ENCODE peak calls at places on chromosomes 13 and 19, in four cellular contexts. One of them, this sample, is unnamed.
A peak's percentile ranks its signal among the peaks of the same experiment; 100 is the strongest.

GRCh38 chr19:35153701-35154534 is 617 bp upstream of the FXYD5 start:
- DNase-seq in NCI-H1105 treated with DMSO at 0.1 percent for 48 hours: peak; percentile 37
- DNase-seq in A549: peak; percentile 95
- DNase-seq in activated naive CD8-positive, alpha-beta T cell treated with anti-CD3 and anti-CD28 coated beads, Interleukin-2, amount 50 U/mL, for 24 hours: peak; percentile 81
- DNase-seq in this sample: peak; percentile 56

GRCh38 chr13:52010890-52011689 is at the start of gene ATP7B:
- DNase-seq in NCI-H1105 treated with DMSO at 0.1 percent for 48 hours: peak; percentile 10
- DNase-seq in activated naive CD8-positive, alpha-beta T cell treated with anti-CD3 and anti-CD28 coated beads, Interleukin-2, amount 50 U/mL, for 24 hours: peak; percentile 24
- DNase-seq in A549: peak; percentile 31
- DNase-seq in this sample: no peak

GRCh38 chr19:47158879-47159509 is 28.4 kb downstream of the SAE1 start:
- DNase-seq in NCI-H1105 treated with DMSO at 0.1 percent for 48 hours: no peak
- DNase-seq in activated naive CD8-positive, alpha-beta T cell treated with anti-CD3 and anti-CD28 coated beads, Interleukin-2, amount 50 U/mL, for 24 hours: no peak
- DNase-seq in A549: no peak
- DNase-seq in this sample: no peak

GRCh38 chr19:2636897-2637683 is 65.4 kb downstream of the GNG7 start:
- DNase-seq in A549: peak; percentile 67
- DNase-seq in NCI-H1105 treated with DMSO at 0.1 percent for 48 hours: peak; percentile 33
- DNase-seq in activated naive CD8-positive, alpha-beta T cell treated with anti-CD3 and anti-CD28 coated beads, Interleukin-2, amount 50 U/mL, for 24 hours: peak; percentile 80
- DNase-seq in this sample: peak; percentile 16

GRCh38 chr13:104837756-104838155 is 1697.7 kb downstream of the EFNB2 start:
- DNase-seq in activated naive CD8-positive, alpha-beta T cell treated with anti-CD3 and anti-CD28 coated beads, Interleukin-2, amount 50 U/mL, for 24 hours: no peak
- DNase-seq in NCI-H1105 treated with DMSO at 0.1 percent for 48 hours: no peak
- DNase-seq in A549: no peak
- DNase-seq in this sample: no peak

GRCh38 chr13:101520672-101521071 is 68.2 kb downstream of the ITGBL1 start:
- DNase-seq in A549: no peak
- DNase-seq in activated naive CD8-positive, alpha-beta T cell treated with anti-CD3 and anti-CD28 coated beads, Interleukin-2, amount 50 U/mL, for 24 hours: no peak
- DNase-seq in NCI-H1105 treated with DMSO at 0.1 percent for 48 hours: no peak
- DNase-seq in this sample: peak; percentile 46

GRCh38 chr13:102707465-102707864 is 12.6 kb upstream of the METTL21C start:
- DNase-seq in activated naive CD8-positive, alpha-beta T cell treated with anti-CD3 and anti-CD28 coated beads, Interleukin-2, amount 50 U/mL, for 24 hours: no peak
- DNase-seq in NCI-H1105 treated with DMSO at 0.1 percent for 48 hours: peak; percentile 79
- DNase-seq in A549: peak; percentile 8
- DNase-seq in this sample: no peak

GRCh38 chr19:13744179-13744578 is 20.1 kb upstream of the MRI1 start:
- DNase-seq in NCI-H1105 treated with DMSO at 0.1 percent for 48 hours: no peak
- DNase-seq in A549: no peak
- DNase-seq in activated naive CD8-positive, alpha-beta T cell treated with anti-CD3 and anti-CD28 coated beads, Interleukin-2, amount 50 U/mL, for 24 hours: no peak
- DNase-seq in this sample: no peak

GRCh38 chr19:1445932-1446712 is 3.8 kb upstream of the APC2 start:
- DNase-seq in A549: peak; percentile 67
- DNase-seq in NCI-H1105 treated with DMSO at 0.1 percent for 48 hours: peak; percentile 43
- DNase-seq in activated naive CD8-positive, alpha-beta T cell treated with anti-CD3 and anti-CD28 coated beads, Interleukin-2, amount 50 U/mL, for 24 hours: no peak
- DNase-seq in this sample: no peak

GRCh38 chr19:55251296-55252081 is 7.3 kb downstream of the PPP6R1 start:
- DNase-seq in A549: no peak
- DNase-seq in activated naive CD8-positive, alpha-beta T cell treated with anti-CD3 and anti-CD28 coated beads, Interleukin-2, amount 50 U/mL, for 24 hours: peak; percentile 60
- DNase-seq in NCI-H1105 treated with DMSO at 0.1 percent for 48 hours: no peak
- DNase-seq in this sample: peak; percentile 91

GRCh38 chr13:47798906-47799305 is 202.2 kb downstream of the SUCLA2 start:
- DNase-seq in NCI-H1105 treated with DMSO at 0.1 percent for 48 hours: no peak
- DNase-seq in activated naive CD8-positive, alpha-beta T cell treated with anti-CD3 and anti-CD28 coated beads, Interleukin-2, amount 50 U/mL, for 24 hours: no peak
- DNase-seq in A549: no peak
- DNase-seq in this sample: no peak

GRCh38 chr19:31351212-31352193 is 2.3 kb upstream of the TSHZ3 start:
- DNase-seq in A549: peak; percentile 46
- DNase-seq in NCI-H1105 treated with DMSO at 0.1 percent for 48 hours: peak; percentile 32
- DNase-seq in activated naive CD8-positive, alpha-beta T cell treated with anti-CD3 and anti-CD28 coated beads, Interleukin-2, amount 50 U/mL, for 24 hours: no peak
- DNase-seq in this sample: no peak

GRCh38 chr13:24279267-24279666 is 30.1 kb upstream of the C1QTNF9 start:
- DNase-seq in activated naive CD8-positive, alpha-beta T cell treated with anti-CD3 and anti-CD28 coated beads, Interleukin-2, amount 50 U/mL, for 24 hours: no peak
- DNase-seq in NCI-H1105 treated with DMSO at 0.1 percent for 48 hours: no peak
- DNase-seq in A549: no peak
- DNase-seq in this sample: no peak

GRCh38 chr13:103354189-103354588 is 288.0 kb upstream of the SLC10A2 start:
- DNase-seq in NCI-H1105 treated with DMSO at 0.1 percent for 48 hours: no peak
- DNase-seq in A549: no peak
- DNase-seq in activated naive CD8-positive, alpha-beta T cell treated with anti-CD3 and anti-CD28 coated beads, Interleukin-2, amount 50 U/mL, for 24 hours: no peak
- DNase-seq in this sample: no peak

GRCh38 chr13:26558074-26558805 is 757 bp downstream of the WASF3 start:
- DNase-seq in activated naive CD8-positive, alpha-beta T cell treated with anti-CD3 and anti-CD28 coated beads, Interleukin-2, amount 50 U/mL, for 24 hours: no peak
- DNase-seq in NCI-H1105 treated with DMSO at 0.1 percent for 48 hours: peak; percentile 6
- DNase-seq in A549: no peak
- DNase-seq in this sample: no peak

GRCh38 chr13:75173457-75174356 is 308.3 kb downstream of the TBC1D4 start:
- DNase-seq in activated naive CD8-positive, alpha-beta T cell treated with anti-CD3 and anti-CD28 coated beads, Interleukin-2, amount 50 U/mL, for 24 hours: no peak
- DNase-seq in A549: no peak
- DNase-seq in NCI-H1105 treated with DMSO at 0.1 percent for 48 hours: no peak
- DNase-seq in this sample: no peak

GRCh38 chr13:90308249-90308648 is 1039.2 kb upstream of the MIR17HG start:
- DNase-seq in A549: no peak
- DNase-seq in NCI-H1105 treated with DMSO at 0.1 percent for 48 hours: no peak
- DNase-seq in activated naive CD8-positive, alpha-beta T cell treated with anti-CD3 and anti-CD28 coated beads, Interleukin-2, amount 50 U/mL, for 24 hours: no peak
- DNase-seq in this sample: no peak

GRCh38 chr13:79409828-79410227 is 3.8 kb upstream of the RBM26 start:
- DNase-seq in activated naive CD8-positive, alpha-beta T cell treated with anti-CD3 and anti-CD28 coated beads, Interleukin-2, amount 50 U/mL, for 24 hours: no peak
- DNase-seq in A549: no peak
- DNase-seq in NCI-H1105 treated with DMSO at 0.1 percent for 48 hours: no peak
- DNase-seq in this sample: no peak

GRCh38 chr13:46899801-46900200 is 2.9 kb upstream of the HTR2A start:
- DNase-seq in NCI-H1105 treated with DMSO at 0.1 percent for 48 hours: no peak
- DNase-seq in activated naive CD8-positive, alpha-beta T cell treated with anti-CD3 and anti-CD28 coated beads, Interleukin-2, amount 50 U/mL, for 24 hours: no peak
- DNase-seq in A549: no peak
- DNase-seq in this sample: no peak

GRCh38 chr13:45167611-45168554 is 33.0 kb downstream of the KCTD4 start:
- DNase-seq in NCI-H1105 treated with DMSO at 0.1 percent for 48 hours: no peak
- DNase-seq in A549: peak; percentile 38
- DNase-seq in activated naive CD8-positive, alpha-beta T cell treated with anti-CD3 and anti-CD28 coated beads, Interleukin-2, amount 50 U/mL, for 24 hours: no peak
- DNase-seq in this sample: no peak

GRCh38 chr13:23354520-23354919 is 79.0 kb downstream of the SACS start:
- DNase-seq in NCI-H1105 treated with DMSO at 0.1 percent for 48 hours: no peak
- DNase-seq in activated naive CD8-positive, alpha-beta T cell treated with anti-CD3 and anti-CD28 coated beads, Interleukin-2, amount 50 U/mL, for 24 hours: no peak
- DNase-seq in A549: no peak
- DNase-seq in this sample: no peak

GRCh38 chr19:2824129-2824528 is 4.5 kb downstream of the ZNF554 start:
- DNase-seq in activated naive CD8-positive, alpha-beta T cell treated with anti-CD3 and anti-CD28 coated beads, Interleukin-2, amount 50 U/mL, for 24 hours: no peak
- DNase-seq in A549: no peak
- DNase-seq in NCI-H1105 treated with DMSO at 0.1 percent for 48 hours: no peak
- DNase-seq in this sample: no peak

GRCh38 chr13:21343659-21344058 is 115.4 kb downstream of the ZDHHC20 start:
- DNase-seq in activated naive CD8-positive, alpha-beta T cell treated with anti-CD3 and anti-CD28 coated beads, Interleukin-2, amount 50 U/mL, for 24 hours: no peak
- DNase-seq in A549: no peak
- DNase-seq in NCI-H1105 treated with DMSO at 0.1 percent for 48 hours: no peak
- DNase-seq in this sample: no peak

GRCh38 chr13:95296326-95296939 is 4.8 kb downstream of the ABCC4 start:
- DNase-seq in A549: peak; percentile 49
- DNase-seq in NCI-H1105 treated with DMSO at 0.1 percent for 48 hours: no peak
- DNase-seq in activated naive CD8-positive, alpha-beta T cell treated with anti-CD3 and anti-CD28 coated beads, Interleukin-2, amount 50 U/mL, for 24 hours: peak; percentile 34
- DNase-seq in this sample: no peak